ENCODE peak calls at places on chromosome 7, in six cellular contexts. P, L, S, F, H and J are unnamed samples.

GRCh38 chr7:28806841-28807240 is 151.3 kb downstream of the TRIL start:
- DNase-seq in F (no peak), S (no peak), P (peak; percentile 29), H (no peak), L (no peak), J (no peak)

GRCh38 chr7:22194633-22195273 is 162.2 kb downstream of the RAPGEF5 start:
- DNase-seq in H (no peak), F (no peak), P (no peak), L (no peak), S (no peak), J (no peak)

GRCh38 chr7:25180946-25181345 is 47.3 kb downstream of the NPVF start:
- DNase-seq in P (no peak), H (no peak), L (no peak), F (peak; percentile 51), S (no peak), J (no peak)

GRCh38 chr7:54812747-54813146 is 53.7 kb upstream of the SEC61G start:
- DNase-seq in P (no peak), F (no peak), S (no peak), L (no peak), H (no peak), J (no peak)

GRCh38 chr7:78326870-78327269 is 528.3 kb downstream of the PHTF2 start:
- DNase-seq in H (no peak), F (no peak), P (no peak), L (no peak), S (no peak), J (no peak)

GRCh38 chr7:3154881-3155494 is 111.3 kb upstream of the CARD11 start:
- DNase-seq in L (no peak), H (peak; percentile 69), P (peak; percentile 48), F (peak; percentile 71), S (peak; percentile 43), J (peak; percentile 68)

GRCh38 chr7:134645478-134645877 is 1.2 kb upstream of the BPGM start:
- DNase-seq in L (no peak), F (peak; percentile 42), H (no peak), P (no peak), S (no peak), J (no peak)

GRCh38 chr7:16465469-16466086 is at the start of gene SOSTDC1:
- DNase-seq in S (peak; percentile 41), L (peak; percentile 72), P (no peak), H (no peak), F (peak; percentile 81), J (no peak)

GRCh38 chr7:111593343-111593742 is 31.1 kb upstream of the IMMP2L start:
- DNase-seq in H (no peak), S (no peak), P (no peak), F (no peak), L (no peak), J (no peak)

GRCh38 chr7:55245271-55245723 is 119.8 kb upstream of the LANCL2 start:
- DNase-seq in F (no peak), S (peak; percentile 17), H (no peak), L (no peak), P (peak; percentile 75), J (peak; percentile 35)